ENCODE peak calls at places on chromosomes 7 and 10, in four cellular contexts. One of them, this sample, is unnamed.

GRCh38 chr10:101337836-101338235 is 16.1 kb upstream of the BTRC start:
- DNase-seq in left lung: no peak
- DNase-seq in endothelial cell: no peak
- DNase-seq in hepatocyte: no peak
- DNase-seq in this sample: no peak

GRCh38 chr7:39017369-39017768 is 39.7 kb downstream of the POU6F2 start:
- DNase-seq in left lung: no peak
- DNase-seq in hepatocyte: no peak
- DNase-seq in endothelial cell: no peak
- DNase-seq in this sample: no peak

GRCh38 chr7:149558149-149558861 is 60.7 kb upstream of the ZNF746 start:
- DNase-seq in left lung: no peak
- DNase-seq in hepatocyte: no peak
- DNase-seq in endothelial cell: no peak
- DNase-seq in this sample: no peak

GRCh38 chr10:68212721-68213352 is 19.1 kb downstream of the ATOH7 start:
- DNase-seq in hepatocyte: peak; percentile 33
- DNase-seq in left lung: no peak
- DNase-seq in endothelial cell: no peak
- DNase-seq in this sample: peak; percentile 47

GRCh38 chr10:16986406-16987128 is 143.0 kb downstream of the CUBN start:
- DNase-seq in hepatocyte: no peak
- DNase-seq in endothelial cell: no peak
- DNase-seq in left lung: no peak
- DNase-seq in this sample: no peak

GRCh38 chr10:61463035-61463909 is 10.1 kb upstream of the TMEM26 start:
- DNase-seq in left lung: no peak
- DNase-seq in hepatocyte: no peak
- DNase-seq in endothelial cell: no peak
- DNase-seq in this sample: no peak

GRCh38 chr7:16466087-16466472 is 542 bp upstream of the SOSTDC1 start:
- DNase-seq in endothelial cell: no peak
- DNase-seq in left lung: no peak
- DNase-seq in hepatocyte: no peak
- DNase-seq in this sample: no peak

GRCh38 chr7:118148930-118149329 is 35.0 kb upstream of the LSM8 start:
- DNase-seq in endothelial cell: no peak
- DNase-seq in left lung: no peak
- DNase-seq in hepatocyte: no peak
- DNase-seq in this sample: no peak

GRCh38 chr10:79933961-79934360 is 14.9 kb downstream of the SFTPD start:
- DNase-seq in hepatocyte: peak; percentile 34
- DNase-seq in endothelial cell: no peak
- DNase-seq in left lung: no peak
- DNase-seq in this sample: no peak

GRCh38 chr10:101007099-101007711 is 7.6 kb downstream of the LZTS2 start:
- DNase-seq in left lung: no peak
- DNase-seq in hepatocyte: no peak
- DNase-seq in endothelial cell: no peak
- DNase-seq in this sample: no peak

GRCh38 chr10:75233444-75234016 is 2.2 kb downstream of the COMTD1 start:
- DNase-seq in endothelial cell: no peak
- DNase-seq in hepatocyte: no peak
- DNase-seq in left lung: no peak
- DNase-seq in this sample: peak; percentile 20

GRCh38 chr7:94190599-94191061 is 186.5 kb upstream of the BET1 start:
- DNase-seq in endothelial cell: no peak
- DNase-seq in hepatocyte: peak; percentile 50
- DNase-seq in left lung: no peak
- DNase-seq in this sample: no peak

GRCh38 chr10:77111611-77112550 is 525.7 kb downstream of the KCNMA1 start:
- DNase-seq in hepatocyte: peak; percentile 73
- DNase-seq in left lung: no peak
- DNase-seq in endothelial cell: peak; percentile 46
- DNase-seq in this sample: peak; percentile 53

GRCh38 chr7:94249631-94250030 is 145.1 kb upstream of the COL1A2 start:
- DNase-seq in endothelial cell: no peak
- DNase-seq in left lung: no peak
- DNase-seq in hepatocyte: no peak
- DNase-seq in this sample: no peak

GRCh38 chr10:86657011-86657395 is 2.7 kb downstream of the OPN4 start:
- DNase-seq in hepatocyte: no peak
- DNase-seq in endothelial cell: no peak
- DNase-seq in left lung: peak; percentile 36
- DNase-seq in this sample: no peak

GRCh38 chr7:119756687-119757086 is 516.3 kb upstream of the KCND2 start:
- DNase-seq in left lung: no peak
- DNase-seq in hepatocyte: no peak
- DNase-seq in endothelial cell: no peak
- DNase-seq in this sample: no peak

GRCh38 chr7:93566876-93567275 is 7.6 kb downstream of the CALCR start:
- DNase-seq in endothelial cell: no peak
- DNase-seq in left lung: no peak
- DNase-seq in hepatocyte: no peak
- DNase-seq in this sample: no peak

GRCh38 chr10:110803830-110804338 is 67.8 kb upstream of the PDCD4 start:
- DNase-seq in left lung: no peak
- DNase-seq in hepatocyte: peak; percentile 78
- DNase-seq in endothelial cell: peak; percentile 50
- DNase-seq in this sample: peak; percentile 71

GRCh38 chr10:46028584-46029570 is 1.5 kb downstream of the NCOA4 start:
- DNase-seq in left lung: no peak
- DNase-seq in hepatocyte: peak; percentile 83
- DNase-seq in endothelial cell: no peak
- DNase-seq in this sample: peak; percentile 84

GRCh38 chr10:28300027-28300426 is 2.8 kb downstream of the MPP7 start:
- DNase-seq in hepatocyte: no peak
- DNase-seq in left lung: no peak
- DNase-seq in endothelial cell: no peak
- DNase-seq in this sample: no peak

GRCh38 chr7:2860627-2861133 is 16.6 kb upstream of the GNA12 start:
- DNase-seq in endothelial cell: no peak
- DNase-seq in hepatocyte: no peak
- DNase-seq in left lung: no peak
- DNase-seq in this sample: peak; percentile 96

GRCh38 chr10:102461187-102462054 is 10.1 kb upstream of the C10orf95 start:
- DNase-seq in left lung: peak; percentile 99
- DNase-seq in hepatocyte: peak; percentile 98
- DNase-seq in endothelial cell: peak; percentile 93
- DNase-seq in this sample: peak; percentile 97

GRCh38 chr7:28986723-28987122 is 28.6 kb upstream of the TRIL start:
- DNase-seq in endothelial cell: no peak
- DNase-seq in left lung: no peak
- DNase-seq in hepatocyte: peak; percentile 55
- DNase-seq in this sample: no peak

GRCh38 chr7:12133865-12134264 is 77.2 kb upstream of the TMEM106B start:
- DNase-seq in hepatocyte: peak; percentile 23
- DNase-seq in left lung: no peak
- DNase-seq in endothelial cell: no peak
- DNase-seq in this sample: peak; percentile 65

GRCh38 chr7:30209951-30210350 is 74.4 kb upstream of the ZNRF2 start:
- DNase-seq in hepatocyte: no peak
- DNase-seq in endothelial cell: no peak
- DNase-seq in left lung: no peak
- DNase-seq in this sample: no peak

GRCh38 chr10:63976538-63976937 is 455.3 kb downstream of the REEP3 start:
- DNase-seq in endothelial cell: peak; percentile 73
- DNase-seq in left lung: no peak
- DNase-seq in hepatocyte: peak; percentile 66
- DNase-seq in this sample: peak; percentile 60

GRCh38 chr10:75403144-75404022 is 1.8 kb upstream of the ZNF503 start:
- DNase-seq in endothelial cell: peak; percentile 60
- DNase-seq in hepatocyte: peak; percentile 77
- DNase-seq in left lung: peak; percentile 78
- DNase-seq in this sample: peak; percentile 40

GRCh38 chr7:515628-516027 is 4.0 kb downstream of the PDGFA start:
- DNase-seq in hepatocyte: no peak
- DNase-seq in left lung: no peak
- DNase-seq in endothelial cell: no peak
- DNase-seq in this sample: no peak

GRCh38 chr7:143320620-143321019 is 4.7 kb downstream of the CLCN1 start:
- DNase-seq in hepatocyte: no peak
- DNase-seq in left lung: no peak
- DNase-seq in endothelial cell: no peak
- DNase-seq in this sample: no peak

GRCh38 chr10:60099998-60100747 is 193.8 kb upstream of the CCDC6 start:
- DNase-seq in left lung: no peak
- DNase-seq in endothelial cell: peak; percentile 37
- DNase-seq in hepatocyte: peak; percentile 72
- DNase-seq in this sample: peak; percentile 78

GRCh38 chr7:42843209-42843800 is 68.6 kb downstream of the C7orf25 start:
- DNase-seq in left lung: no peak
- DNase-seq in hepatocyte: peak; percentile 71
- DNase-seq in endothelial cell: peak; percentile 53
- DNase-seq in this sample: peak; percentile 36

GRCh38 chr7:158394936-158395335 is 192.7 kb downstream of the PTPRN2 start:
- DNase-seq in left lung: no peak
- DNase-seq in hepatocyte: peak; percentile 62
- DNase-seq in endothelial cell: no peak
- DNase-seq in this sample: peak; percentile 28

GRCh38 chr7:135959655-135960363 is 17.4 kb downstream of the MTPN start:
- DNase-seq in hepatocyte: no peak
- DNase-seq in left lung: no peak
- DNase-seq in endothelial cell: no peak
- DNase-seq in this sample: no peak

GRCh38 chr7:152136623-152137022 is 111.1 kb downstream of the GALNT11 start:
- DNase-seq in hepatocyte: peak; percentile 46
- DNase-seq in left lung: no peak
- DNase-seq in endothelial cell: no peak
- DNase-seq in this sample: no peak

GRCh38 chr7:100781255-100781654 is 46.1 kb downstream of the EPHB4 start:
- DNase-seq in hepatocyte: no peak
- DNase-seq in left lung: no peak
- DNase-seq in endothelial cell: no peak
- DNase-seq in this sample: no peak